ENCODE peak calls at places on chromosomes 5 and 9, in four cellular contexts. R is K562, N is GM23338, C is HepG2. Z is an unnamed sample.

GRCh38 chr5:113663879-113664278 is 150.4 kb downstream of the YTHDC2 start:
- ATAC-seq in R (peak; percentile 82), N (peak; percentile 88), C (peak; percentile 85), Z (no peak)

GRCh38 chr5:33273985-33274384 is 166.8 kb upstream of the TARS1 start:
- ATAC-seq in R (no peak), N (no peak), C (no peak), Z (no peak)

GRCh38 chr9:97853844-97854695 is 1.0 kb downstream of the FOXE1 start:
- ATAC-seq in R (no peak), N (peak; percentile 12), C (no peak), Z (peak; percentile 31)

GRCh38 chr9:33202018-33202417 is 34.9 kb upstream of the B4GALT1 start:
- ATAC-seq in R (peak; percentile 17), N (no peak), C (no peak), Z (no peak)

GRCh38 chr5:31811210-31811609 is 172.3 kb downstream of the PDZD2 start:
- ATAC-seq in R (no peak), N (no peak), C (no peak), Z (no peak)

GRCh38 chr5:77718934-77719610 is 57.1 kb downstream of the TBCA start:
- ATAC-seq in R (no peak), N (no peak), C (no peak), Z (no peak)

GRCh38 chr9:653421-653820 is 188.1 kb upstream of the DMRT1 start:
- ATAC-seq in R (no peak), N (no peak), C (no peak), Z (no peak)

GRCh38 chr9:136111910-136112309 is 6.8 kb downstream of the TMEM250 start:
- ATAC-seq in R (no peak), N (no peak), C (no peak), Z (no peak)

GRCh38 chr5:137954131-137954879 is 65.0 kb downstream of the PKD2L2 start:
- ATAC-seq in R (no peak), N (no peak), C (no peak), Z (peak; percentile 95)

GRCh38 chr5:41683181-41683580 is 172.8 kb upstream of the PLCXD3 start:
- ATAC-seq in R (no peak), N (peak; percentile 65), C (no peak), Z (no peak)

GRCh38 chr9:130765135-130766030 is 69.7 kb upstream of the ABL1 start:
- ATAC-seq in R (no peak), N (no peak), C (no peak), Z (no peak)

GRCh38 chr9:114677418-114677817 is 4.6 kb downstream of the TEX48 start:
- ATAC-seq in R (peak; percentile 76), N (no peak), C (no peak), Z (no peak)

GRCh38 chr5:122880749-122881148 is 35.3 kb downstream of the SNX24 start:
- ATAC-seq in R (no peak), N (no peak), C (no peak), Z (no peak)

GRCh38 chr9:123111427-123111826 is 78.0 kb downstream of the GPR21 start:
- ATAC-seq in R (no peak), N (no peak), C (no peak), Z (no peak)

GRCh38 chr9:94937214-94937903 is 210.9 kb downstream of the AOPEP start:
- ATAC-seq in R (peak; percentile 97), N (no peak), C (no peak), Z (no peak)

GRCh38 chr9:68640421-68641089 is 64.5 kb upstream of the PIP5K1B start:
- ATAC-seq in R (no peak), N (no peak), C (no peak), Z (no peak)

GRCh38 chr5:178677429-178677828 is 50.6 kb upstream of the CLK4 start:
- ATAC-seq in R (no peak), N (no peak), C (no peak), Z (no peak)

GRCh38 chr9:98575379-98576346 is 133.1 kb downstream of the GABBR2 start:
- ATAC-seq in R (peak; percentile 92), N (no peak), C (no peak), Z (no peak)

GRCh38 chr5:33480876-33481275 is 40.1 kb downstream of the TARS1 start:
- ATAC-seq in R (no peak), N (no peak), C (no peak), Z (no peak)

GRCh38 chr5:35811108-35811741 is 45.5 kb upstream of the IL7R start:
- ATAC-seq in R (no peak), N (no peak), C (no peak), Z (no peak)

GRCh38 chr9:94941211-94941875 is 214.8 kb downstream of the AOPEP start:
- ATAC-seq in R (no peak), N (no peak), C (peak; percentile 96), Z (no peak)

GRCh38 chr9:136211006-136211405 is 6.1 kb upstream of the LHX3 start:
- ATAC-seq in R (no peak), N (no peak), C (no peak), Z (no peak)

GRCh38 chr5:14767942-14768837 is 103.4 kb downstream of the ANKH start:
- ATAC-seq in R (no peak), N (no peak), C (no peak), Z (no peak)

GRCh38 chr5:58410441-58410840 is 49.4 kb downstream of the PLK2 start:
- ATAC-seq in R (no peak), N (no peak), C (no peak), Z (no peak)

GRCh38 chr5:16600397-16600796 is 16.4 kb downstream of the RETREG1 start:
- ATAC-seq in R (peak; percentile 72), N (no peak), C (no peak), Z (no peak)

GRCh38 chr9:15553528-15553898 is 670 bp downstream of the CCDC171 start:
- ATAC-seq in R (no peak), N (peak; percentile 6), C (peak; percentile 3), Z (no peak)

GRCh38 chr9:69249337-69249736 is 75.3 kb downstream of the TJP2 start:
- ATAC-seq in R (no peak), N (no peak), C (no peak), Z (peak; percentile 25)

GRCh38 chr5:135501965-135502364 is 33.8 kb downstream of the NEUROG1 start:
- ATAC-seq in R (no peak), N (no peak), C (no peak), Z (no peak)

GRCh38 chr5:158414780-158415179 is 555.8 kb upstream of the CLINT1 start:
- ATAC-seq in R (no peak), N (no peak), C (no peak), Z (peak; percentile 80)

GRCh38 chr9:87681271-87682061 is 44.5 kb upstream of the CTSL start:
- ATAC-seq in R (no peak), N (no peak), C (no peak), Z (no peak)

GRCh38 chr5:127878174-127878750 is 175.1 kb downstream of the CCDC192 start:
- ATAC-seq in R (peak; percentile 90), N (peak; percentile 89), C (peak; percentile 88), Z (no peak)

GRCh38 chr5:54171645-54172384 is 138.6 kb downstream of the ARL15 start:
- ATAC-seq in R (no peak), N (no peak), C (no peak), Z (no peak)

GRCh38 chr9:89436963-89437625 is 60.8 kb downstream of the SEMA4D start:
- ATAC-seq in R (no peak), N (no peak), C (peak; percentile 21), Z (no peak)
- TF ChIP-seq POLR2AphosphoS5 in R (no peak), N (no peak), C (no peak), Z (no peak)

GRCh38 chr9:132857031-132857430 is 21.1 kb downstream of the AK8 start:
- ATAC-seq in R (no peak), N (peak; percentile 18), C (no peak), Z (peak; percentile 84)
- TF ChIP-seq POLR2AphosphoS5 in R (no peak), N (no peak), C (no peak), Z (no peak)

GRCh38 chr9:127215266-127216209 is 49.0 kb upstream of the GARNL3 start:
- ATAC-seq in R (no peak), N (no peak), C (no peak), Z (no peak)
- TF ChIP-seq POLR2AphosphoS5 in R (no peak), N (no peak), C (no peak), Z (no peak)

GRCh38 chr9:126398403-126399058 is 71.9 kb downstream of the MVB12B start:
- ATAC-seq in R (peak; percentile 98), N (peak; percentile 93), C (peak; percentile 94), Z (peak; percentile 83)
- TF ChIP-seq POLR2AphosphoS5 in R (no peak), N (no peak), C (no peak), Z (no peak)

GRCh38 chr9:72494051-72494450 is 27.4 kb upstream of the TMC1 start:
- ATAC-seq in R (no peak), N (no peak), C (no peak), Z (no peak)

GRCh38 chr9:72497476-72498065 is 23.8 kb upstream of the TMC1 start:
- ATAC-seq in R (no peak), N (no peak), C (no peak), Z (no peak)
- TF ChIP-seq POLR2AphosphoS5 in R (no peak), N (no peak), C (no peak), Z (peak; percentile 20)

DNA sequence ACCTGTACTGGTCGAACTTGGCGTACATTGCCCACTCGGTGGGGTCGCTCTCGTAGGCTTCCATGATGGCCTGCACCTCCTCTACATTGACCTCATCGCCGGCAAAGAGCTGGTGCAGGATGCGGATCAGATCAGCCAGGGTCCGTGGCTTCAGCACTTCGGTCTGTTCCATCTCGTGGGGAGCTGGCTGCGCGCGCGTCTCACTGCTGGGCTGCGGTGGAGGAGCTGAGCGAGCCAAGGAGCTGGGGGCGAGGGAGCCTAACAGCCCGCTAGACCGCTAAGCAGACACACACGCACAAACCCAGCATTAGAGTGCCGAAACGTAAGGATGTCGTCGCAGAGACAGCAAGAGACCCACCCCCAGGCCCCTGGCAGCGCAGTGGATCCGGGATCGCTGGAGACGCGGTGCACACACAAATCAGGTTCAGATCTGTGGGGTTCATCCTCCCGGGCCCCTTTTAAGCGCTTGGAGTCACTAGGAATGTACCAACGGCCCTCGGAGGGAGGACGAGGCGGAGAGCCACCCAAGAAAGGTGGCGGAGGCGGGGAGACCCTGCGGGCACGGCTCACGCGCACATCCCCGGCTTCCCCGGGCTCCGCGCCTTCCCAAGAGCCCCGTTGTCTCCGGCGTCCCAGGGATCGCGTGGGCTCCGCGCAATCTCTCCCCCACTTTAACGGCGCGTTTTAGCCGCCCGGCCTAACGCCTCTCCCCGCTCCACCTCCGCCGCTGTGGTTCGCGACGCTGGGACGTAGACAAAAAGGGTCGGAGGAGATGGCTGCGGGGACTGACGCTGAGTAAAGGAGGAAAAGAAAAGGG is at the start of gene CDO1:
- ATAC-seq in R (no peak), N (peak; percentile 79), C (peak; percentile 76), Z (peak; percentile 82)
- TF ChIP-seq POLR2AphosphoS5 in R (no peak), N (peak; percentile 87), C (peak; percentile 83), Z (no peak)